ENCODE peak calls at places on chromosomes 6 and 20, in six cellular contexts. R is IMR-90, A is neuronal stem cell, U is trophoblast cell, F is H9, E is H1. B is an unnamed sample.

GRCh38 chr6:51139841-51140462 is 321.3 kb downstream of the TFAP2B start:
- DNase-seq in R (no peak), A (no peak), U (no peak), F (no peak), E (no peak), B (no peak)

GRCh38 chr20:63291811-63292210 is 1.2 kb upstream of the COL20A1 start:
- DNase-seq in R (no peak), A (no peak), U (no peak), F (no peak), E (no peak), B (no peak)

GRCh38 chr6:44057238-44057930 is 69.9 kb downstream of the MRPL14 start:
- DNase-seq in R (peak), A (no peak), U (no peak), F (no peak), E (no peak), B (no peak)

GRCh38 chr6:86706449-86706848 is 230.9 kb upstream of the HTR1E start:
- DNase-seq in R (no peak), A (no peak), U (peak), F (peak), E (peak), B (no peak)

GRCh38 chr6:133393891-133394290 is 152.7 kb downstream of the EYA4 start:
- DNase-seq in R (no peak), A (no peak), U (no peak), F (no peak), E (no peak), B (no peak)

GRCh38 chr20:51906049-51906448 is 103.7 kb upstream of the SALL4 start:
- DNase-seq in R (no peak), A (no peak), U (no peak), F (no peak), E (no peak), B (no peak)

GRCh38 chr6:57328074-57328473 is 10.6 kb downstream of the PRIM2 start:
- DNase-seq in R (no peak), A (no peak), U (no peak), F (no peak), E (no peak), B (no peak)

GRCh38 chr6:108083349-108083748 is 8.8 kb upstream of the OSTM1 start:
- DNase-seq in R (no peak), A (no peak), U (no peak), F (no peak), E (no peak), B (peak)

GRCh38 chr6:131182991-131183425 is 47.7 kb downstream of the AKAP7 start:
- DNase-seq in R (peak), A (peak), U (no peak), F (peak), E (peak), B (peak)

GRCh38 chr6:135088818-135089809 is 34.5 kb upstream of the HBS1L start:
- DNase-seq in R (peak), A (no peak), U (no peak), F (no peak), E (no peak), B (peak)

GRCh38 chr6:35354361-35355135 is 12.2 kb downstream of the PPARD start:
- DNase-seq in R (peak), A (no peak), U (no peak), F (no peak), E (no peak), B (peak)

GRCh38 chr6:146433881-146434741 is 109.5 kb upstream of the RAB32 start:
- DNase-seq in R (no peak), A (no peak), U (no peak), F (peak), E (peak), B (peak)

GRCh38 chr6:146847426-146847825 is 248.7 kb downstream of the ADGB start:
- DNase-seq in R (peak), A (no peak), U (no peak), F (no peak), E (no peak), B (peak)

GRCh38 chr6:39980839-39981580 is 46.7 kb upstream of the MOCS1 start:
- DNase-seq in R (peak), A (peak), U (peak), F (peak), E (peak), B (peak)

GRCh38 chr6:111844376-111844775 is 28.9 kb downstream of the FYN start:
- DNase-seq in R (no peak), A (no peak), U (no peak), F (no peak), E (no peak), B (no peak)
- H3K14ac ChIP-seq in R (no peak), A (no peak), U (no peak), F (no peak), E (no peak), B (no peak)

DNA sequence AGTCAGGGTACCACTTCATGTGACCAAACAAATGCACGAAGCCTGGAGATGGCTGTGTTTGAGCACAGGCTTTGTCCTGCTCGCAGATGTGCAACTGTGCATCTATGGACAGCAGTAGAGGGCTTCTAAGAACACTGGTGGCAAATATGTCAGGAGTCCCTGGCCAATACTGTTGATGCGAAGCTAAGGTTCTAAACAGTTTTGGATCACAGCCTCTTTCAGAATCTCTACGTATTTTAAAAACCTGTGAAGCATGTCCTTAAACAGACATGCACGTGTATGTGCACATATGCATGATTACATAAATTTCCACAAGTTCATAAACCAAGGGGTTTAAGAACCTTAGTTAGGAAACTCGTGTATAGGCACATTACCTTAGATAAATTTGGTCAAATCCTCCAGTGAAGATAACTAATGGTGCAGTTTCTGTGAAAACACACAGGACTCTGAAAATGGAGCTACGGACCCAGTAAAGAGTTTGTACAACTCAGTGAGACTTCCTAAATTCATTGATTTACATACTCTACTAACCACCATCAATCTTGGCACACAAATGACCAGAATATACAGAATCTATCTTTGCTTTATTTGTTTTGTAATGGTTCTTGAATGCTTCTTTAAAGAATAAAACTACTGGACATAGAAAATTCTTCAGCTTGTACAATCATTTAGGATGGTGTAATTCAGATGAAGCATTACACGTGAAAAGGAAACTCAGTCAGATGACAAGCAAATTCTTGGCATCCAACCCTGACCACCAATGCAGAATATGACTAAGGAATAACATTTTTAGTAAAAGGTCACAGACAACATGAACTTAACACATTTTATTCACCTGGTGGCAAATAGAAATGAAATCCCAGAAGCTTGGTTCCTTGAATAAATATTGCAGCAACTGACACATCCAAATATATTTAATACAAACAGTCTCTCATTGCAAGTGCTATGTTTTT is 27.4 kb downstream of the KCNQ5 start:
- DNase-seq in R (peak), A (no peak), U (no peak), F (no peak), E (no peak), B (peak)
- H3K14ac ChIP-seq in R (no peak), A (no peak), U (no peak), F (no peak), E (no peak), B (no peak)

GRCh38 chr6:170212956-170213636 is 77.8 kb downstream of the DLL1 start:
- DNase-seq in R (no peak), A (no peak), U (no peak), F (no peak), E (no peak), B (no peak)
- H3K14ac ChIP-seq in R (no peak), A (no peak), U (no peak), F (no peak), E (no peak), B (no peak)

DNA sequence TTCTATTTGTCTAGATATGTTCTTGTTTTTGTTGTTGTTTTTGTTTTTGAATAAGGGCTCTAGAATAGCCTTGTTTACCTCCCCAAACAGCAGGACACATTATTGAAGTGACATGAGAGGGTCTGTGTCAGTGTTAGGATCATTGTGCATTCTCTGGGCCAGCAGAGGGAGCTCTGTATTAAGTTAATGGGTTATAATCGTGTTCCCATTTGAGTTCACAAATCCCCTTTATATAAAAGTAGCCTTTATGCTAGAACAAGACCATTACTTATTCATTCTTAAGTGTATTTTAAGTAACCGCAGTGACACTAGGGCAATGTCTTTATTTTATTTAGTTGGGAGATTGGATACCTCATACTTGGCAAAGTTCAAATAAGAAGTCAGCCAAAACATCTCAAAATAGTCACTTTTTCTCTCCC is 44.8 kb downstream of the STK4 start:
- DNase-seq in R (peak), A (peak), U (peak), F (peak), E (peak), B (peak)
- H3K14ac ChIP-seq in R (no peak), A (no peak), U (no peak), F (no peak), E (no peak), B (no peak)

GRCh38 chr6:148247386-148248063 is 95.1 kb upstream of the SASH1 start:
- DNase-seq in R (no peak), A (no peak), U (no peak), F (no peak), E (no peak), B (no peak)

GRCh38 chr6:148249160-148249559 is 93.5 kb upstream of the SASH1 start:
- DNase-seq in R (no peak), A (no peak), U (no peak), F (no peak), E (no peak), B (no peak)

GRCh38 chr6:148257810-148258209 is 84.8 kb upstream of the SASH1 start:
- DNase-seq in R (no peak), A (no peak), U (no peak), F (no peak), E (no peak), B (no peak)

GRCh38 chr6:148251286-148251685 is 91.4 kb upstream of the SASH1 start:
- DNase-seq in R (peak), A (peak), U (no peak), F (no peak), E (no peak), B (peak)

DNA sequence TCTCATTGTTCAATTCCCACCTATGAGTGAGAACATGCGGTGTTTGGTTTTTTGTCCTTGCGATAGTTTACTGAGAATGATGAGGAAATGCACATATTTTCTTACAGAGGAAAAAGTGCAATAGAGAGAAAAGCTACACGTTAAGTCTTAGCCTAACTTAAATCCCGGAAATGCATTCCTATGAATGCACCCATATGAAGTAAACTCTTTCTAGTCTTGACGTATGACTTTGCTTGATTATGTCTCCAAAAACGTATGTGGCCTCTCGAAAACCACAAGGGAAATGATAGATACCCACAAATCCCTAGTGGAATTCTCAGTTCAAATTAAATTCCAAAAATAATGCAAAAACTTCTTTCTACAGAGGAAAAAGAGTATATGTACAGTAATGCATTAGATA is 90.7 kb upstream of the SASH1 start:
- DNase-seq in R (peak), A (no peak), U (no peak), F (no peak), E (no peak), B (peak)
- H3K14ac ChIP-seq in R (no peak), A (no peak), U (no peak), F (no peak), E (no peak), B (no peak)

DNA sequence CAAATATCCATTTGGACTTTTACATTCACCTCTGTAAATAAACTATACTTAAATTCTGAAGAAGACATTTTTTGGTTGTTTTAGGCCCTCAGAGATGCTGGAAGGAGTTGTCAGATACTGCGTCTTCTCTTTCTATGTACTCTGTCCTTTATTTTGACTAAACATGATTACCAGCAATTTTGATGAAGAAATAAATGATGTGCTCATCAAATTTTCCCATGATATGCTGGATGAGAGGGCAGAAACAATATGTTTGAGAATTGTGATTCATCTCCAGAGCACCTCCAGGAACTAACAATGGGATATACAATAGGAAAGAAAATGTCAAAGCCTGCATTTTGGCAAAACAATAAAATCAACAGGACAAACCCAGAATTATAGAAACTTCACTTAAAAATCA is 481.6 kb upstream of the HS3ST5 start:
- DNase-seq in R (no peak), A (no peak), U (no peak), F (no peak), E (no peak), B (no peak)
- H3K14ac ChIP-seq in R (no peak), A (no peak), U (no peak), F (no peak), E (no peak), B (no peak)

GRCh38 chr20:35558416-35558815 is 16.5 kb downstream of the ERGIC3 start:
- DNase-seq in R (no peak), A (no peak), U (no peak), F (no peak), E (no peak), B (no peak)

GRCh38 chr20:35555951-35556645 is 14.2 kb downstream of the ERGIC3 start:
- DNase-seq in R (no peak), A (no peak), U (no peak), F (no peak), E (no peak), B (no peak)

GRCh38 chr20:35558981-35559693 is 17.3 kb downstream of the ERGIC3 start:
- DNase-seq in R (no peak), A (no peak), U (no peak), F (no peak), E (no peak), B (no peak)

GRCh38 chr20:35560105-35560511 is 18.2 kb downstream of the ERGIC3 start:
- DNase-seq in R (no peak), A (no peak), U (peak), F (peak), E (no peak), B (no peak)

DNA sequence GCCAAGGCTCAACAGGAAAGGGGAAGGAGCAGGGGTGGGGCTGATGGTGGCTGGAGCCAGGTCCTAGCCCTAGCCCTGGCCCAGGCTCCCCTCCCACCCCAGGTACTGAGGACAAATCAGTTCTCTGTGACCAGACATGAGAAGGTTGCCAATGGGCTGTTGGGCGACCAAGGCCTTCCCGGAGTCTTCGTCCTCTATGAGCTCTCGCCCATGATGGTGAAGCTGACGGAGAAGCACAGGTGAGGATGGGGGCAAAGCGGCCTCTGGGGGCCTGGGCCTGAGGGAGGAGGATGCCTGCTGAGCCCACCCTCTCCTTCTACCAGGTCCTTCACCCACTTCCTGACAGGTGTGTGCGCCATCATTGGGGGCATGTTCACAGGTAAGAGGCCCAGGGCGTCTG is 15.0 kb downstream of the ERGIC3 start:
- DNase-seq in R (no peak), A (no peak), U (no peak), F (no peak), E (no peak), B (no peak)
- H3K14ac ChIP-seq in R (no peak), A (no peak), U (no peak), F (no peak), E (no peak), B (no peak)

DNA sequence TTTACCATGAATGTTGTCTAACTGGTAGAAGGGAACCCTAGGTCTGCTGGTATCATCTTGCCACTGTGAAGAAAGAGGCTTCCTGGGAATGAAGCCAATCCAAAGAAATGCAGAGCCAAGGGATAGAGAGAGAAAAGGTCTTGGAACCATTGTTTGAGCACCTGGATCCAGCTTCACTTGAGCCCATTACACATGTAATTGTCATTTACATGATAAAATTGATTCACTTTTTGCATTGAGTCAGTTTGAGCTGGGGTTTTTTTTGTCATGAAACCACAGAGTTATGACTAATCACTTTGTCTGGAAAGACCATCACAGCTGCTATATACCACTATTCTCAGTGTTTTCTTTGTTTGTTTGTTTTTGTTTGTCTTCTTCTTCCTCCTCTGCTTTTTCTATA is 112.3 kb downstream of the CBLN4 start:
- DNase-seq in R (no peak), A (no peak), U (no peak), F (no peak), E (no peak), B (no peak)
- H3K14ac ChIP-seq in R (no peak), A (no peak), U (no peak), F (no peak), E (no peak), B (no peak)

GRCh38 chr6:148351277-148351676 is 8.6 kb downstream of the SASH1 start:
- DNase-seq in R (no peak), A (no peak), U (no peak), F (no peak), E (no peak), B (no peak)
- H3K14ac ChIP-seq in R (peak), A (no peak), U (no peak), F (no peak), E (no peak), B (no peak)

GRCh38 chr6:17897681-17898080 is 89.8 kb downstream of the KIF13A start:
- DNase-seq in R (no peak), A (no peak), U (no peak), F (no peak), E (no peak), B (no peak)

GRCh38 chr6:17901493-17901892 is 85.9 kb downstream of the KIF13A start:
- DNase-seq in R (no peak), A (no peak), U (no peak), F (no peak), E (no peak), B (no peak)

GRCh38 chr6:17900011-17900410 is 87.4 kb downstream of the KIF13A start:
- DNase-seq in R (no peak), A (no peak), U (no peak), F (no peak), E (no peak), B (no peak)

GRCh38 chr6:17902953-17903352 is 84.5 kb downstream of the KIF13A start:
- DNase-seq in R (no peak), A (no peak), U (no peak), F (no peak), E (no peak), B (no peak)

GRCh38 chr6:17899491-17899890 is 87.9 kb downstream of the KIF13A start:
- DNase-seq in R (no peak), A (no peak), U (no peak), F (no peak), E (no peak), B (no peak)
- H3K14ac ChIP-seq in R (no peak), A (no peak), U (no peak), F (no peak), E (no peak), B (no peak)